ENCODE peak calls at places on chromosomes 2 and 18, in seven cellular contexts. F is A549, V is lower lobe of right lung, Z is tibial artery, R is IMR-90, C is adrenal gland, W is stomach. I is an unnamed sample.

GRCh38 chr2:46847185-46847710 is 68.4 kb downstream of the MCFD2 start:
- DNase-seq in F (peak; percentile 52), V (peak; percentile 94), Z (peak; percentile 91), R (peak; percentile 96), C (peak; percentile 99), W (peak; percentile 99), I (peak; percentile 95)

GRCh38 chr2:70698847-70699246 is 69.2 kb downstream of the ADD2 start:
- DNase-seq in F (no peak), V (no peak), Z (no peak), R (no peak), C (no peak), W (no peak), I (no peak)

GRCh38 chr2:134379293-134379692 is 125.4 kb downstream of the MGAT5 start:
- DNase-seq in F (no peak), V (no peak), Z (no peak), R (peak; percentile 73), C (no peak), W (no peak), I (no peak)

GRCh38 chr18:24080861-24081260 is 58.0 kb upstream of the CABYR start:
- DNase-seq in F (no peak), V (no peak), Z (no peak), R (no peak), C (no peak), W (no peak), I (no peak)

GRCh38 chr2:120494446-120494845 is 148.5 kb downstream of the INHBB start:
- DNase-seq in F (no peak), V (no peak), Z (no peak), R (no peak), C (no peak), W (no peak), I (no peak)

GRCh38 chr2:240248981-240249422 is 108.5 kb upstream of the OTOS start:
- DNase-seq in F (no peak), V (peak; percentile 43), Z (no peak), R (no peak), C (peak; percentile 39), W (peak; percentile 16), I (no peak)

GRCh38 chr2:233844836-233845235 is 9.5 kb downstream of the HJURP start:
- DNase-seq in F (no peak), V (no peak), Z (no peak), R (no peak), C (peak; percentile 17), W (peak; percentile 17), I (peak; percentile 48)

GRCh38 chr2:45724329-45724728 is 72.9 kb downstream of the PRKCE start:
- DNase-seq in F (no peak), V (no peak), Z (no peak), R (no peak), C (no peak), W (no peak), I (no peak)

GRCh38 chr2:162258686-162259085 is 15.4 kb upstream of the FAP start:
- DNase-seq in F (no peak), V (no peak), Z (no peak), R (peak; percentile 49), C (no peak), W (no peak), I (no peak)

GRCh38 chr2:46974174-46974573 is 58.6 kb upstream of the MCFD2 start:
- DNase-seq in F (no peak), V (no peak), Z (no peak), R (no peak), C (no peak), W (no peak), I (no peak)

GRCh38 chr2:105337122-105338019 is at the start of gene C2orf49:
- DNase-seq in F (peak; percentile 62), V (peak; percentile 91), Z (peak; percentile 81), R (peak; percentile 80), C (peak; percentile 94), W (peak; percentile 88), I (peak; percentile 92)

GRCh38 chr2:134639265-134639664 is 79.5 kb downstream of the TMEM163 start:
- DNase-seq in F (no peak), V (no peak), Z (no peak), R (no peak), C (no peak), W (no peak), I (no peak)

GRCh38 chr2:111100765-111101162 is 19.9 kb upstream of the BCL2L11 start:
- DNase-seq in F (no peak), V (no peak), Z (no peak), R (no peak), C (no peak), W (no peak), I (no peak)

GRCh38 chr2:191030521-191031154 is 16.7 kb upstream of the STAT1 start:
- DNase-seq in F (peak; percentile 40), V (no peak), Z (no peak), R (peak; percentile 49), C (no peak), W (no peak), I (no peak)

GRCh38 chr2:100064592-100065006 is 77.8 kb downstream of the AFF3 start:
- DNase-seq in F (no peak), V (no peak), Z (no peak), R (no peak), C (no peak), W (no peak), I (no peak)

GRCh38 chr2:174606336-174606735 is 8.7 kb upstream of the WIPF1 start:
- DNase-seq in F (peak; percentile 56), V (no peak), Z (peak; percentile 57), R (peak; percentile 93), C (peak; percentile 72), W (no peak), I (no peak)

GRCh38 chr2:12675352-12675795 is 41.4 kb upstream of the TRIB2 start:
- DNase-seq in F (no peak), V (no peak), Z (no peak), R (peak; percentile 53), C (no peak), W (peak; percentile 64), I (no peak)

GRCh38 chr2:8630676-8631464 is 51.0 kb upstream of the ID2 start:
- DNase-seq in F (no peak), V (peak; percentile 34), Z (no peak), R (no peak), C (no peak), W (no peak), I (no peak)

GRCh38 chr18:59783138-59783537 is 85.9 kb upstream of the CCBE1 start:
- DNase-seq in F (peak; percentile 27), V (no peak), Z (no peak), R (peak; percentile 74), C (peak; percentile 83), W (no peak), I (no peak)

GRCh38 chr2:201781583-201782051 is 884 bp upstream of the ALS2 start:
- DNase-seq in F (peak; percentile 27), V (no peak), Z (no peak), R (no peak), C (peak; percentile 73), W (no peak), I (no peak)

GRCh38 chr2:77028032-77028600 is 494.1 kb downstream of the LRRTM4 start:
- DNase-seq in F (no peak), V (no peak), Z (no peak), R (no peak), C (no peak), W (no peak), I (no peak)

GRCh38 chr18:78649421-78649820 is 330.2 kb upstream of the SALL3 start:
- DNase-seq in F (no peak), V (no peak), Z (no peak), R (no peak), C (no peak), W (no peak), I (no peak)
- H3K4me1 ChIP-seq in F (no peaks in the 10 kb centered on the region), V (no peaks in the 10 kb centered on the region), Z (no peaks in the 10 kb centered on the region), R (no peaks in the 10 kb centered on the region), C (no peaks in the 10 kb centered on the region), W (no peaks in the 10 kb centered on the region), I (no peaks in the 10 kb centered on the region)

GRCh38 chr2:235579128-235579527 is 85.3 kb downstream of the AGAP1 start:
- DNase-seq in F (no peak), V (no peak), Z (no peak), R (no peak), C (no peak), W (no peak), I (no peak)

GRCh38 chr2:235582081-235582686 is 88.3 kb downstream of the AGAP1 start:
- DNase-seq in F (no peak), V (no peak), Z (no peak), R (no peak), C (no peak), W (no peak), I (no peak)

GRCh38 chr2:235577404-235578330 is 83.8 kb downstream of the AGAP1 start:
- DNase-seq in F (no peak), V (no peak), Z (no peak), R (peak; percentile 70), C (no peak), W (no peak), I (peak; percentile 36)

GRCh38 chr2:235583144-235583543 is 89.3 kb downstream of the AGAP1 start:
- DNase-seq in F (no peak), V (no peak), Z (no peak), R (no peak), C (no peak), W (no peak), I (no peak)

GRCh38 chr2:235580401-235581157 is 86.7 kb downstream of the AGAP1 start:
- DNase-seq in F (no peak), V (no peak), Z (no peak), R (no peak), C (no peak), W (no peak), I (no peak)
- H3K27ac ChIP-seq in F (no peak overlapping the region), V (no peak overlapping the region), Z (no peak overlapping the region), R (no peak overlapping the region), C (no peak overlapping the region), W (no peak overlapping the region), I (no peak overlapping the region)

DNA sequence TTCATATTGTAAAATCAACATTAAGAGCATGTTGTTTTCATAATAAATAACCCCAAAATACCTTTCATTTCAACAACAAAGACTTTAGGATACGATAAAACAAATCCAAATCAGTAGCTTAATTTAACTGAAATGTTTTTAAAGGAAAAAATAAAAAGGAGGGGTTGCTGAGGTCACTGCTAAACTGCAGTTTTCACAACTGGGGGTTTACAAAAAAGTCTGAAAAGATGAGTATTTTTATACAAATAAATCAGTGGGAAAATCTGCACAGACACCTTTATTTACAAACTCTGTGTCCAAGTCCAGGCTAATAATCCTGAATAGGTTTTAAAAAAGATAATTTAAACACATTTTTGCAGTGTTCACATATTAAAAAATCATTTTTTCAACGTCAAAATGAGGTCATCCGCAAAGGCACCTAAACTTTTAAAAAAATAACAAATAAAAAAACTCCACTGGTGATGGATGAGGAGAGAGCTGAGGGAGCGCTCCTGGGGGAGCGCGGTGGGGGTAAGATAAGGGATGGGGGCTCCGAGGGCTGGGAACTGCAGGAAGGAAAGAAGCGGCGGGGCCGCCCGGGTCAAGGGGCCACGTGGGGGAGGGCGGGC is 3.1 kb downstream of the DLX2 start:
- DNase-seq in F (no peak), V (no peak), Z (no peak), R (no peak), C (no peak), W (no peak), I (no peak)
- H3K4me3 ChIP-seq in F (peak overlapping the region; percentile 42), V (no peak overlapping the region), Z (peak overlapping the region; percentile 53), R (no peak overlapping the region), C (no peak overlapping the region), W (peak overlapping the region; percentile 27), I (no peak overlapping the region)

GRCh38 chr18:77046994-77047393 is 85.6 kb downstream of the MBP start:
- DNase-seq in F (no peak), V (no peak), Z (no peak), R (no peak), C (no peak), W (no peak), I (no peak)
- H3K4me1 ChIP-seq in F (no peaks in the 10 kb centered on the region), V (peaks cover 4% of the 10 kb centered on the region), Z (no peaks in the 10 kb centered on the region), R (no peaks in the 10 kb centered on the region), C (no peaks in the 10 kb centered on the region), W (no peaks in the 10 kb centered on the region), I (no peaks in the 10 kb centered on the region)

GRCh38 chr2:85516649-85517389 is 22.1 kb upstream of the MAT2A start:
- DNase-seq in F (peak; percentile 40), V (no peak), Z (no peak), R (peak; percentile 65), C (peak; percentile 44), W (peak; percentile 78), I (no peak)
- H3K27ac ChIP-seq in F (peak overlapping the region; percentile 81), V (no peak overlapping the region), Z (no peak overlapping the region), R (peak overlapping the region; percentile 22), C (no peak overlapping the region), W (peak overlapping the region; percentile 87), I (no peak overlapping the region)

I was measured in aorta.